ENCODE peak calls at places on chromosomes 12 and 14, in eight cellular contexts. O, X, E, S, J, B, H and C are unnamed samples.

GRCh38 chr14:71579331-71579730 is 352.9 kb upstream of the RGS6 start:
- DNase-seq in O (no peak), X (no peak), E (no peak), S (no peak), J (no peak), B (no peak), H (no peak), C (no peak)

GRCh38 chr12:116360579-116361403 is 83.3 kb upstream of the MED13L start:
- DNase-seq in O (no peak), X (no peak), E (no peak), S (no peak), J (no peak), B (no peak), H (no peak), C (no peak)

GRCh38 chr14:100983710-100984109 is 80.2 kb upstream of the RTL1 start:
- DNase-seq in O (no peak), X (no peak), E (no peak), S (no peak), J (no peak), B (no peak), H (no peak), C (no peak)

GRCh38 chr14:20609215-20610001 is 18.2 kb upstream of the RNASE12 start:
- DNase-seq in O (peak; percentile 76), X (peak; percentile 91), E (peak; percentile 68), S (peak; percentile 24), J (no peak), B (peak; percentile 97), H (peak; percentile 59), C (peak; percentile 77)

GRCh38 chr14:57008534-57008933 is 198.3 kb upstream of the OTX2 start:
- DNase-seq in O (no peak), X (no peak), E (no peak), S (no peak), J (no peak), B (no peak), H (no peak), C (no peak)

GRCh38 chr12:88310069-88310468 is 168.0 kb downstream of the TMTC3 start:
- DNase-seq in O (no peak), X (no peak), E (no peak), S (no peak), J (no peak), B (peak; percentile 28), H (no peak), C (no peak)

GRCh38 chr12:24991209-24992049 is 42.5 kb upstream of the BCAT1 start:
- DNase-seq in O (no peak), X (peak; percentile 90), E (no peak), S (no peak), J (no peak), B (peak; percentile 65), H (no peak), C (no peak)

GRCh38 chr14:76986261-76986565 is 42.3 kb downstream of the IRF2BPL start:
- DNase-seq in O (no peak), X (no peak), E (no peak), S (no peak), J (no peak), B (no peak), H (no peak), C (no peak)

GRCh38 chr12:118193477-118193876 is 57.6 kb downstream of the PEBP1 start:
- DNase-seq in O (no peak), X (no peak), E (no peak), S (no peak), J (no peak), B (no peak), H (no peak), C (no peak)

GRCh38 chr12:57063991-57064725 is 14.2 kb upstream of the MYO1A start:
- DNase-seq in O (no peak), X (peak; percentile 28), E (no peak), S (no peak), J (no peak), B (no peak), H (no peak), C (no peak)

GRCh38 chr12:130070017-130070653 is 92.1 kb upstream of the FZD10 start:
- DNase-seq in O (peak; percentile 38), X (no peak), E (no peak), S (no peak), J (no peak), B (no peak), H (no peak), C (no peak)

GRCh38 chr14:105091335-105092123 is 26.3 kb upstream of the GPR132 start:
- DNase-seq in O (peak; percentile 88), X (no peak), E (peak; percentile 94), S (no peak), J (peak; percentile 88), B (peak; percentile 92), H (no peak), C (peak; percentile 23)

GRCh38 chr12:7629465-7629864 is 36.2 kb downstream of the APOBEC1 start:
- DNase-seq in O (no peak), X (no peak), E (no peak), S (no peak), J (no peak), B (no peak), H (no peak), C (no peak)

GRCh38 chr12:94208433-94208921 is 60.1 kb downstream of the PLXNC1 start:
- DNase-seq in O (no peak), X (peak; percentile 22), E (no peak), S (no peak), J (no peak), B (no peak), H (no peak), C (no peak)

GRCh38 chr12:12585115-12585862 is 22.6 kb upstream of the DUSP16 start:
- DNase-seq in O (no peak), X (no peak), E (no peak), S (no peak), J (no peak), B (peak; percentile 47), H (no peak), C (no peak)

GRCh38 chr12:57092876-57093411 is 4.0 kb downstream of the NAB2 start:
- DNase-seq in O (no peak), X (no peak), E (peak; percentile 58), S (no peak), J (no peak), B (no peak), H (no peak), C (no peak)

GRCh38 chr12:98985156-98985555 is 340.1 kb downstream of the APAF1 start:
- DNase-seq in O (no peak), X (no peak), E (no peak), S (no peak), J (no peak), B (no peak), H (no peak), C (no peak)

GRCh38 chr12:130970165-130970907 is 16.6 kb downstream of the ADGRD1 start:
- DNase-seq in O (peak; percentile 2), X (peak; percentile 66), E (peak; percentile 46), S (no peak), J (no peak), B (no peak), H (no peak), C (no peak)

GRCh38 chr14:55418411-55418810 is 6.8 kb upstream of the ATG14 start:
- DNase-seq in O (no peak), X (no peak), E (no peak), S (no peak), J (no peak), B (no peak), H (no peak), C (no peak)

GRCh38 chr12:31362115-31362758 is 36.3 kb upstream of the SINHCAF start:
- DNase-seq in O (no peak), X (peak; percentile 17), E (no peak), S (no peak), J (no peak), B (no peak), H (no peak), C (no peak)

GRCh38 chr12:11869406-11869805 is 201.3 kb upstream of the BCL2L14 start:
- DNase-seq in O (no peak), X (no peak), E (no peak), S (no peak), J (no peak), B (no peak), H (no peak), C (no peak)

GRCh38 chr14:99769799-99770198 is 23.4 kb upstream of the EML1 start:
- DNase-seq in O (no peak), X (no peak), E (no peak), S (no peak), J (no peak), B (no peak), H (no peak), C (no peak)
- TF ChIP-seq CTCF in O (no peak), X (no peak), E (no peak), S (no peak), J (no peak), B (no peak), H (no peak), C (no peak)

GRCh38 chr12:50296554-50296953 is 13.2 kb upstream of the LIMA1 start:
- DNase-seq in O (no peak), X (no peak), E (no peak), S (no peak), J (no peak), B (no peak), H (no peak), C (no peak)
- TF ChIP-seq CTCF in O (no peak), X (no peak), E (no peak), S (no peak), J (no peak), B (no peak), H (no peak), C (no peak)

DNA sequence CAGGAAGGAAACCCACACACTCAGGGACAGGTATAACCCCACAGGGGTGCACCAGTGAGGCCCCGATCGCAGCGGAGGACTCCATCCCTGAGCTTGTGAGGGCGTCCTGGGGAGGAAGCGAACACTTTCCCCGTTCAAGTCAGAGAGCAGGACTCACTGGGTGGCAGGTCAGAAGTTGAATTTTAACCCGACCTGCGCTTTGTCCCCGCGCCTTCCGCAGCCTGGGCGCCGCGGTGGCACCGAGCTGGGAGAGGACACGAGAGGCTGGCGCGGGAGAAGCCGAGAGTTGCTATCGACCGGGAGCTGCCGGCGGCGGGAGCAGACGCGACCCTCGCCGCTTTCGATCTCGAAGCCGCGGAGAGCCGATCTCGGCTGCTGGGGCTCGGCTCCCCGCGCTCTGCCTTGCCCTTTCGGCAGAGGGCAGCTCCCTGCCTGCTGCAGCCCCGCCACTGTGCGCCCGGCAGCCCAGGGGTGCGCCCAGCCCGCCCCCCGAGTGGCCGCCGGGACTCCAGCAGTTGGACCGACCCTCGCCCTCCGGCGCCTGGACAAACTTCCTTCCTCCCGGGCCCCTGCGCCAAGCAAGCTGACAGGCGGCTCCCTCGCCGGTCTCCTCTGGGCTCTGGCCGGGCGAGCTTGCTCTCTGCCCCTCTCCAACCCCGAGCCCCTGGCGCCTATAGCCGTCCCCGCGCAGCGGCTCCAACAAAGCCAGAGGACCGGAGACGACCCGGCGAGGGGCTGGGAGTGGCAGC is 918 bp downstream of the LIN7A start:
- DNase-seq in O (peak; percentile 22), X (no peak), E (peak; percentile 77), S (no peak), J (peak; percentile 73), B (peak; percentile 7), H (peak; percentile 68), C (peak; percentile 69)
- TF ChIP-seq CTCF in O (no peak), X (no peak), E (no peak), S (no peak), J (no peak), B (no peak), H (peak; percentile 8), C (no peak)

GRCh38 chr12:125734137-125734536 is 668.9 kb downstream of the AACS start:
- DNase-seq in O (no peak), X (peak; percentile 4), E (no peak), S (no peak), J (no peak), B (no peak), H (no peak), C (no peak)
- TF ChIP-seq CTCF in O (no peak), X (peak; percentile 34), E (no peak), S (no peak), J (no peak), B (peak; percentile 29), H (no peak), C (no peak)